ENCODE peak calls at places on chromosomes 7 and 10, in four cellular contexts. Q is HCT116, A is ovary, H is HFFc6. W is an unnamed sample.

GRCh38 chr7:101216860-101217387 is 457 bp downstream of the PLOD3 start:
- DNase-seq in Q (no peak), A (peak), H (no peak), W (no peak)

GRCh38 chr10:79401015-79401921 is 44.2 kb downstream of the ZCCHC24 start:
- DNase-seq in Q (no peak), A (peak), H (no peak), W (no peak)

GRCh38 chr10:8946451-8946850 is 892.0 kb downstream of the GATA3 start:
- DNase-seq in Q (no peak), A (no peak), H (no peak), W (no peak)

GRCh38 chr7:14191686-14192098 is 202.2 kb upstream of the ETV1 start:
- DNase-seq in Q (peak), A (no peak), H (peak), W (no peak)

GRCh38 chr10:47024399-47025252 is 113.4 kb downstream of the PTPN20 start:
- DNase-seq in Q (peak), A (peak), H (peak), W (peak)

GRCh38 chr10:14658331-14659122 is 116.2 kb downstream of the FAM107B start:
- DNase-seq in Q (peak), A (no peak), H (peak), W (no peak)

GRCh38 chr7:12569673-12570072 is 847 bp upstream of the SCIN start:
- DNase-seq in Q (no peak), A (no peak), H (no peak), W (no peak)

GRCh38 chr10:91681361-91682276 is 48.7 kb upstream of the PPP1R3C start:
- DNase-seq in Q (no peak), A (no peak), H (no peak), W (no peak)

GRCh38 chr7:121023683-121024507 is 35.4 kb downstream of the CPED1 start:
- DNase-seq in Q (no peak), A (no peak), H (no peak), W (no peak)

GRCh38 chr7:132197772-132198171 is 378.5 kb downstream of the PLXNA4 start:
- DNase-seq in Q (no peak), A (no peak), H (no peak), W (no peak)

GRCh38 chr7:156640949-156641485 is 443 bp downstream of the RNF32 start:
- DNase-seq in Q (peak), A (no peak), H (peak), W (no peak)

GRCh38 chr7:7051221-7051877 is 131.0 kb upstream of the C1GALT1 start:
- DNase-seq in Q (no peak), A (no peak), H (no peak), W (no peak)

GRCh38 chr7:13641699-13642098 is 347.8 kb downstream of the ETV1 start:
- DNase-seq in Q (no peak), A (no peak), H (no peak), W (no peak)

GRCh38 chr10:31020128-31020527 is 11.5 kb downstream of the ZNF438 start:
- DNase-seq in Q (no peak), A (no peak), H (peak), W (no peak)

GRCh38 chr7:148501707-148502139 is 88.8 kb upstream of the C7orf33 start:
- DNase-seq in Q (no peak), A (no peak), H (peak), W (peak)

GRCh38 chr7:14542624-14543023 is 359.9 kb downstream of the DGKB start:
- DNase-seq in Q (no peak), A (no peak), H (no peak), W (no peak)

GRCh38 chr10:96025566-96025965 is 17.8 kb upstream of the CCNJ start:
- DNase-seq in Q (peak), A (no peak), H (no peak), W (peak)
- TF ChIP-seq CTCF in Q (no peak), A (no peak), H (peak), W (peak)

GRCh38 chr7:84454174-84454959 is 259.8 kb upstream of the SEMA3A start:
- DNase-seq in Q (no peak), A (no peak), H (no peak), W (no peak)
- TF ChIP-seq CTCF in Q (peak), A (no peak), H (peak), W (no peak)

GRCh38 chr7:19708397-19709248 is at the start of gene POLR1F:
- DNase-seq in Q (peak), A (peak), H (peak), W (peak)

GRCh38 chr7:19713676-19714075 is 4.8 kb upstream of the POLR1F start:
- DNase-seq in Q (peak), A (no peak), H (peak), W (peak)

GRCh38 chr7:19705663-19706062 is 3.2 kb downstream of the POLR1F start:
- DNase-seq in Q (no peak), A (no peak), H (no peak), W (no peak)

GRCh38 chr7:19707240-19707639 is 1.6 kb downstream of the POLR1F start:
- DNase-seq in Q (no peak), A (no peak), H (no peak), W (no peak)

GRCh38 chr7:19709249-19709578 is 377 bp upstream of the POLR1F start:
- DNase-seq in Q (no peak), A (no peak), H (no peak), W (no peak)
- TF ChIP-seq CTCF in Q (no peak), A (no peak), H (peak), W (no peak)

DNA sequence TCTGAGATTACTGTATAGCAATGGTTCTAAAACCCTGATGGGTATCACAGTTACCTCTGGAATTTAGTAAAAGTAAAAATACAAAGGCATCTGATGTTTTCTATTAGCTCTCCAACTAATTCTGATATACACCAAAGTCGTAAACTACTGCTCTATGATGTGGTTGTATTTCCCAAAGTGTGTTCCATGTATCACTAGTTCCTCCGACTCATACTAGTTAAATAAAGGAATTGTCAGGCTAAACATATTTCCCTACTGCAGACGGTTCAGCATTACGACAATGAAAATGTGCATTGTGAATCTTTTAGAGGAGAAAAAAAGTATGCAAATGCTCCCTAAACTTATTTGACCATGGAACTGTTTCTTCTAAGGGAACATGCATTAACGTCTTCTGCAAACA is 38.9 kb downstream of the ZNF365 start:
- DNase-seq in Q (no peak), A (no peak), H (no peak), W (no peak)
- TF ChIP-seq CTCF in Q (no peak), A (no peak), H (no peak), W (no peak)

DNA sequence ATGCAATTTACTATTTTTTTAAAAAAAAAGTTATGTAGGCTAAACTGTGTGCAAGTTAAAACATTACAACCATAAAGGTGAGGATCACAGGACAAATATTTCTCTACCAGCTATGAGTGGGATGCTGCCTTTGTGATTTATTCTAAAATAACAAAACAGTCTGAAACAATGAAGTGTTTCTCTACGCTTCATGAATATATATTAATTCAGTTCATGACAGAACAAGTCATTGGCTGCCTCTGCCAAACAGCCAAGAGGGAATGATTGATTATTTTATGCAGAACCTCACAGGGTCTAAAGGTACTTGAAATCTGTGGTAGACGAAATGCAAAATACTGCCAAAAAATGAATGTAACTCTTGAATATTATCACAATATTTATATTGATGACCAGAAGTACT is 29.0 kb upstream of the SOSTDC1 start:
- DNase-seq in Q (no peak), A (no peak), H (no peak), W (no peak)
- TF ChIP-seq CTCF in Q (no peak), A (no peak), H (no peak), W (no peak)

GRCh38 chr7:135557455-135558336 is at the start of gene NUP205:
- DNase-seq in Q (peak), A (peak), H (peak), W (peak)
- TF ChIP-seq CTCF in Q (no peak), A (no peak), H (no peak), W (no peak)

GRCh38 chr10:70540789-70541360 is 61.7 kb downstream of the PRF1 start:
- DNase-seq in Q (no peak), A (no peak), H (no peak), W (no peak)

GRCh38 chr10:70541738-70542564 is 60.6 kb downstream of the PRF1 start:
- DNase-seq in Q (no peak), A (no peak), H (no peak), W (no peak)

GRCh38 chr10:70543911-70544310 is 58.6 kb downstream of the PRF1 start:
- DNase-seq in Q (no peak), A (no peak), H (no peak), W (no peak)

GRCh38 chr10:70544431-70545340 is 57.9 kb downstream of the PRF1 start:
- DNase-seq in Q (no peak), A (no peak), H (no peak), W (no peak)

GRCh38 chr10:70542565-70542938 is 60.0 kb downstream of the PRF1 start:
- DNase-seq in Q (no peak), A (no peak), H (no peak), W (no peak)
- TF ChIP-seq CTCF in Q (no peak), A (no peak), H (peak), W (no peak)

GRCh38 chr7:128459394-128459878 is 3.8 kb downstream of the HILPDA start:
- DNase-seq in Q (peak), A (peak), H (peak), W (peak)
- TF ChIP-seq CTCF in Q (peak), A (peak), H (peak), W (peak)